ENCODE peak calls at places on chromosomes 2 and 18, in eight cellular contexts. H, V, Z, J, D, S, T and U are unnamed samples.

GRCh38 chr2:30569991-30570390 is 122.9 kb downstream of the LCLAT1 start:
- DNase-seq in H (no peak), V (no peak), Z (no peak), J (no peak), D (no peak), S (no peak), T (no peak), U (no peak)

GRCh38 chr18:45993441-45993840 is 26.3 kb upstream of the EPG5 start:
- DNase-seq in H (no peak), V (peak; percentile 87), Z (no peak), J (no peak), D (no peak), S (no peak), T (no peak), U (no peak)

GRCh38 chr2:157596992-157597681 is 31.5 kb downstream of the ACVR1C start:
- DNase-seq in H (peak; percentile 45), V (no peak), Z (peak; percentile 29), J (peak; percentile 46), D (peak; percentile 16), S (no peak), T (peak; percentile 56), U (no peak)

GRCh38 chr18:4260107-4260506 is 195.0 kb downstream of the DLGAP1 start:
- DNase-seq in H (no peak), V (no peak), Z (no peak), J (no peak), D (no peak), S (no peak), T (no peak), U (no peak)

GRCh38 chr2:55370208-55370607 is 49.4 kb downstream of the CCDC88A start:
- DNase-seq in H (no peak), V (no peak), Z (no peak), J (no peak), D (no peak), S (no peak), T (no peak), U (no peak)

GRCh38 chr2:98921062-98921461 is 15.0 kb downstream of the CRACDL start:
- DNase-seq in H (no peak), V (no peak), Z (no peak), J (no peak), D (no peak), S (no peak), T (no peak), U (no peak)

GRCh38 chr2:44550571-44550970 is 188.8 kb downstream of the CAMKMT start:
- DNase-seq in H (no peak), V (no peak), Z (no peak), J (no peak), D (no peak), S (no peak), T (no peak), U (no peak)

GRCh38 chr2:132564065-132564464 is 105.9 kb downstream of the LYPD1 start:
- DNase-seq in H (no peak), V (no peak), Z (no peak), J (no peak), D (no peak), S (no peak), T (no peak), U (no peak)

GRCh38 chr2:75431757-75432156 is 129.0 kb downstream of the EVA1A start:
- DNase-seq in H (no peak), V (no peak), Z (no peak), J (no peak), D (no peak), S (no peak), T (no peak), U (no peak)

GRCh38 chr18:45728341-45729010 is 4.5 kb downstream of the SLC14A1 start:
- DNase-seq in H (no peak), V (no peak), Z (no peak), J (no peak), D (no peak), S (no peak), T (no peak), U (no peak)

GRCh38 chr18:70400473-70400872 is 111.6 kb downstream of the SOCS6 start:
- DNase-seq in H (no peak), V (no peak), Z (no peak), J (no peak), D (no peak), S (no peak), T (no peak), U (no peak)

GRCh38 chr2:96962567-96963203 is 23.7 kb downstream of the FAM178B start:
- DNase-seq in H (no peak), V (no peak), Z (no peak), J (no peak), D (no peak), S (peak; percentile 37), T (peak; percentile 68), U (no peak)

GRCh38 chr2:122070241-122070731 is 314.8 kb downstream of the TSN start:
- DNase-seq in H (no peak), V (peak; percentile 32), Z (no peak), J (no peak), D (no peak), S (no peak), T (no peak), U (no peak)

GRCh38 chr2:99255491-99256318 is at the start of gene LYG2:
- DNase-seq in H (no peak), V (no peak), Z (no peak), J (no peak), D (no peak), S (peak; percentile 86), T (no peak), U (no peak)

GRCh38 chr2:216583606-216584005 is 49.6 kb upstream of the IGFBP2 start:
- DNase-seq in H (no peak), V (no peak), Z (no peak), J (no peak), D (no peak), S (no peak), T (no peak), U (no peak)

GRCh38 chr2:1366546-1367134 is 46.6 kb upstream of the TPO start:
- DNase-seq in H (no peak), V (no peak), Z (peak; percentile 45), J (peak; percentile 84), D (no peak), S (no peak), T (no peak), U (peak; percentile 67)

GRCh38 chr2:236597629-236598028 is 28.0 kb downstream of the ACKR3 start:
- DNase-seq in H (no peak), V (no peak), Z (peak; percentile 53), J (no peak), D (no peak), S (no peak), T (no peak), U (no peak)

GRCh38 chr18:61551586-61551985 is 218.4 kb downstream of the CDH20 start:
- DNase-seq in H (peak; percentile 72), V (peak; percentile 71), Z (peak; percentile 68), J (no peak), D (peak; percentile 32), S (no peak), T (no peak), U (no peak)

GRCh38 chr2:46367286-46367685 is 70.1 kb downstream of the EPAS1 start:
- DNase-seq in H (no peak), V (no peak), Z (no peak), J (peak; percentile 24), D (no peak), S (no peak), T (no peak), U (no peak)

GRCh38 chr2:61233581-61233980 is 71.6 kb downstream of the C2orf74 start:
- DNase-seq in H (no peak), V (no peak), Z (no peak), J (no peak), D (no peak), S (no peak), T (no peak), U (no peak)

GRCh38 chr2:37379881-37380296 is 35.5 kb downstream of the QPCT start:
- DNase-seq in H (no peak), V (no peak), Z (no peak), J (no peak), D (no peak), S (no peak), T (no peak), U (no peak)

GRCh38 chr2:3124921-3125760 is 252.5 kb downstream of the EIPR1 start:
- DNase-seq in H (no peak), V (no peak), Z (no peak), J (no peak), D (no peak), S (no peak), T (no peak), U (no peak)

GRCh38 chr2:56580242-56580641 is 396.5 kb downstream of the CCDC85A start:
- DNase-seq in H (no peak), V (peak; percentile 79), Z (no peak), J (no peak), D (no peak), S (no peak), T (no peak), U (no peak)

GRCh38 chr2:10400568-10400977 is 47.6 kb downstream of the ODC1 start:
- DNase-seq in H (no peak), V (no peak), Z (peak; percentile 41), J (peak; percentile 21), D (no peak), S (peak; percentile 66), T (no peak), U (no peak)